ENCODE peak calls at places on chromosomes 11 and 22, in eight cellular contexts. One of them, this sample, is unnamed.

GRCh38 chr11:119993732-119994131 is 144.2 kb downstream of the TRIM29 start:
- DNase-seq in NCI-H82: peak; percentile 50
- DNase-seq in cardiac muscle cell: no peak
- DNase-seq in progenitor cell of endocrine pancreas: no peak
- DNase-seq in aorta: no peak
- DNase-seq in lung microvascular endothelial cell: no peak
- DNase-seq in T1000: no peak
- DNase-seq in adrenal gland: no peak
- DNase-seq in this sample: no peak

GRCh38 chr22:26817926-26818325 is 160.5 kb downstream of the MIAT start:
- DNase-seq in NCI-H82: no peak
- DNase-seq in cardiac muscle cell: no peak
- DNase-seq in progenitor cell of endocrine pancreas: no peak
- DNase-seq in aorta: no peak
- DNase-seq in lung microvascular endothelial cell: no peak
- DNase-seq in T1000: no peak
- DNase-seq in adrenal gland: no peak
- DNase-seq in this sample: no peak

GRCh38 chr11:9461068-9461759 is 402 bp downstream of the ZNF143 start:
- DNase-seq in NCI-H82: peak; percentile 92
- DNase-seq in cardiac muscle cell: peak; percentile 96
- DNase-seq in progenitor cell of endocrine pancreas: peak; percentile 68
- DNase-seq in aorta: peak; percentile 96
- DNase-seq in lung microvascular endothelial cell: peak; percentile 86
- DNase-seq in T1000: peak; percentile 80
- DNase-seq in adrenal gland: peak; percentile 88
- DNase-seq in this sample: peak; percentile 91

GRCh38 chr11:131544591-131544990 is 174.2 kb downstream of the NTM start:
- DNase-seq in NCI-H82: peak; percentile 21
- DNase-seq in cardiac muscle cell: no peak
- DNase-seq in progenitor cell of endocrine pancreas: no peak
- DNase-seq in aorta: no peak
- DNase-seq in lung microvascular endothelial cell: no peak
- DNase-seq in T1000: no peak
- DNase-seq in adrenal gland: no peak
- DNase-seq in this sample: no peak

GRCh38 chr11:57511741-57512430 is 3.6 kb downstream of the SLC43A1 start:
- DNase-seq in NCI-H82: no peak
- DNase-seq in cardiac muscle cell: no peak
- DNase-seq in progenitor cell of endocrine pancreas: no peak
- DNase-seq in aorta: no peak
- DNase-seq in lung microvascular endothelial cell: no peak
- DNase-seq in T1000: no peak
- DNase-seq in adrenal gland: no peak
- DNase-seq in this sample: no peak

GRCh38 chr11:73647459-73648100 is 1.2 kb downstream of the PLEKHB1 start:
- DNase-seq in NCI-H82: peak; percentile 96
- DNase-seq in cardiac muscle cell: peak; percentile 91
- DNase-seq in progenitor cell of endocrine pancreas: peak; percentile 77
- DNase-seq in aorta: peak; percentile 96
- DNase-seq in lung microvascular endothelial cell: peak; percentile 86
- DNase-seq in T1000: peak; percentile 78
- DNase-seq in adrenal gland: peak; percentile 87
- DNase-seq in this sample: peak; percentile 87

GRCh38 chr11:118872403-118872821 is 11.3 kb upstream of the CXCR5 start:
- DNase-seq in NCI-H82: no peak
- DNase-seq in cardiac muscle cell: no peak
- DNase-seq in progenitor cell of endocrine pancreas: no peak
- DNase-seq in aorta: no peak
- DNase-seq in lung microvascular endothelial cell: no peak
- DNase-seq in T1000: no peak
- DNase-seq in adrenal gland: no peak
- DNase-seq in this sample: no peak

GRCh38 chr22:26707090-26707489 is 49.7 kb downstream of the MIAT start:
- DNase-seq in NCI-H82: no peak
- DNase-seq in cardiac muscle cell: no peak
- DNase-seq in progenitor cell of endocrine pancreas: no peak
- DNase-seq in aorta: no peak
- DNase-seq in lung microvascular endothelial cell: no peak
- DNase-seq in T1000: no peak
- DNase-seq in adrenal gland: no peak
- DNase-seq in this sample: no peak

GRCh38 chr11:10657308-10658271 is 36.0 kb downstream of the IRAG1 start:
- DNase-seq in NCI-H82: no peak
- DNase-seq in cardiac muscle cell: peak; percentile 82
- DNase-seq in progenitor cell of endocrine pancreas: no peak
- DNase-seq in aorta: no peak
- DNase-seq in lung microvascular endothelial cell: peak; percentile 35
- DNase-seq in T1000: no peak
- DNase-seq in adrenal gland: peak; percentile 74
- DNase-seq in this sample: peak; percentile 55

GRCh38 chr11:60193687-60194433 is 11.0 kb upstream of the MS4A6A start:
- DNase-seq in NCI-H82: peak; percentile 57
- DNase-seq in cardiac muscle cell: peak; percentile 78
- DNase-seq in progenitor cell of endocrine pancreas: peak; percentile 32
- DNase-seq in aorta: no peak
- DNase-seq in lung microvascular endothelial cell: peak; percentile 80
- DNase-seq in T1000: no peak
- DNase-seq in adrenal gland: peak; percentile 71
- DNase-seq in this sample: peak; percentile 94

GRCh38 chr11:94746721-94747120 is 21.4 kb upstream of the AMOTL1 start:
- DNase-seq in NCI-H82: no peak
- DNase-seq in cardiac muscle cell: no peak
- DNase-seq in progenitor cell of endocrine pancreas: no peak
- DNase-seq in aorta: no peak
- DNase-seq in lung microvascular endothelial cell: no peak
- DNase-seq in T1000: no peak
- DNase-seq in adrenal gland: no peak
- DNase-seq in this sample: no peak

GRCh38 chr11:94790771-94791180 is 22.6 kb downstream of the AMOTL1 start:
- DNase-seq in NCI-H82: no peak
- DNase-seq in cardiac muscle cell: no peak
- DNase-seq in progenitor cell of endocrine pancreas: no peak
- DNase-seq in aorta: no peak
- DNase-seq in lung microvascular endothelial cell: peak; percentile 17
- DNase-seq in T1000: no peak
- DNase-seq in adrenal gland: no peak
- DNase-seq in this sample: no peak

GRCh38 chr22:47201186-47201995 is 438.9 kb downstream of the TBC1D22A start:
- DNase-seq in NCI-H82: no peak
- DNase-seq in cardiac muscle cell: no peak
- DNase-seq in progenitor cell of endocrine pancreas: no peak
- DNase-seq in aorta: peak; percentile 49
- DNase-seq in lung microvascular endothelial cell: no peak
- DNase-seq in T1000: no peak
- DNase-seq in adrenal gland: no peak
- DNase-seq in this sample: no peak

GRCh38 chr11:93630037-93630436 is 31.4 kb upstream of the CEP295 start:
- DNase-seq in NCI-H82: no peak
- DNase-seq in cardiac muscle cell: no peak
- DNase-seq in progenitor cell of endocrine pancreas: no peak
- DNase-seq in aorta: no peak
- DNase-seq in lung microvascular endothelial cell: no peak
- DNase-seq in T1000: no peak
- DNase-seq in adrenal gland: no peak
- DNase-seq in this sample: no peak

GRCh38 chr11:16774920-16775603 is 36.6 kb downstream of the C11orf58 start:
- DNase-seq in NCI-H82: no peak
- DNase-seq in cardiac muscle cell: no peak
- DNase-seq in progenitor cell of endocrine pancreas: no peak
- DNase-seq in aorta: no peak
- DNase-seq in lung microvascular endothelial cell: no peak
- DNase-seq in T1000: no peak
- DNase-seq in adrenal gland: no peak
- DNase-seq in this sample: no peak

GRCh38 chr22:20131593-20131855 is at the start of gene ZDHHC8:
- DNase-seq in NCI-H82: no peak
- DNase-seq in cardiac muscle cell: peak; percentile 36
- DNase-seq in progenitor cell of endocrine pancreas: no peak
- DNase-seq in aorta: peak; percentile 85
- DNase-seq in lung microvascular endothelial cell: peak; percentile 51
- DNase-seq in T1000: no peak
- DNase-seq in adrenal gland: no peak
- DNase-seq in this sample: peak; percentile 49

GRCh38 chr11:71222318-71223080 is 29.9 kb downstream of the SHANK2 start:
- DNase-seq in NCI-H82: no peak
- DNase-seq in cardiac muscle cell: peak; percentile 17
- DNase-seq in progenitor cell of endocrine pancreas: no peak
- DNase-seq in aorta: peak; percentile 61
- DNase-seq in lung microvascular endothelial cell: no peak
- DNase-seq in T1000: no peak
- DNase-seq in adrenal gland: no peak
- DNase-seq in this sample: no peak

GRCh38 chr11:12008790-12009616 is 577 bp upstream of the DKK3 start:
- DNase-seq in NCI-H82: peak; percentile 33
- DNase-seq in cardiac muscle cell: peak; percentile 71
- DNase-seq in progenitor cell of endocrine pancreas: peak; percentile 52
- DNase-seq in aorta: peak; percentile 85
- DNase-seq in lung microvascular endothelial cell: peak; percentile 85
- DNase-seq in T1000: peak; percentile 52
- DNase-seq in adrenal gland: no peak
- DNase-seq in this sample: peak; percentile 66

GRCh38 chr11:101003468-101003867 is 126.1 kb downstream of the PGR start:
- DNase-seq in NCI-H82: peak; percentile 58
- DNase-seq in cardiac muscle cell: no peak
- DNase-seq in progenitor cell of endocrine pancreas: no peak
- DNase-seq in aorta: no peak
- DNase-seq in lung microvascular endothelial cell: peak; percentile 10
- DNase-seq in T1000: no peak
- DNase-seq in adrenal gland: no peak
- DNase-seq in this sample: peak; percentile 7

GRCh38 chr11:111811445-111811844 is 45.3 kb upstream of the PPP2R1B start:
- DNase-seq in NCI-H82: no peak
- DNase-seq in cardiac muscle cell: no peak
- DNase-seq in progenitor cell of endocrine pancreas: no peak
- DNase-seq in aorta: no peak
- DNase-seq in lung microvascular endothelial cell: no peak
- DNase-seq in T1000: no peak
- DNase-seq in adrenal gland: no peak
- DNase-seq in this sample: no peak

GRCh38 chr11:23856654-23857053 is 640.2 kb upstream of the LUZP2 start:
- DNase-seq in NCI-H82: no peak
- DNase-seq in cardiac muscle cell: peak; percentile 89
- DNase-seq in progenitor cell of endocrine pancreas: no peak
- DNase-seq in aorta: no peak
- DNase-seq in lung microvascular endothelial cell: no peak
- DNase-seq in T1000: no peak
- DNase-seq in adrenal gland: no peak
- DNase-seq in this sample: no peak

GRCh38 chr11:2299773-2300172 is 1.9 kb downstream of the C11orf21 start:
- DNase-seq in NCI-H82: no peak
- DNase-seq in cardiac muscle cell: no peak
- DNase-seq in progenitor cell of endocrine pancreas: no peak
- DNase-seq in aorta: peak; percentile 55
- DNase-seq in lung microvascular endothelial cell: no peak
- DNase-seq in T1000: no peak
- DNase-seq in adrenal gland: no peak
- DNase-seq in this sample: no peak

GRCh38 chr11:44138286-44138685 is 42.8 kb downstream of the EXT2 start:
- DNase-seq in NCI-H82: no peak
- DNase-seq in cardiac muscle cell: no peak
- DNase-seq in progenitor cell of endocrine pancreas: no peak
- DNase-seq in aorta: no peak
- DNase-seq in lung microvascular endothelial cell: peak; percentile 61
- DNase-seq in T1000: no peak
- DNase-seq in adrenal gland: no peak
- DNase-seq in this sample: peak; percentile 45

GRCh38 chr11:129317564-129317963 is 58.1 kb upstream of the BARX2 start:
- DNase-seq in NCI-H82: no peak
- DNase-seq in cardiac muscle cell: no peak
- DNase-seq in progenitor cell of endocrine pancreas: no peak
- DNase-seq in aorta: no peak
- DNase-seq in lung microvascular endothelial cell: no peak
- DNase-seq in T1000: no peak
- DNase-seq in adrenal gland: no peak
- DNase-seq in this sample: no peak

GRCh38 chr11:102118937-102119336 is 8.7 kb downstream of the YAP1 start:
- DNase-seq in NCI-H82: no peak
- DNase-seq in cardiac muscle cell: no peak
- DNase-seq in progenitor cell of endocrine pancreas: no peak
- DNase-seq in aorta: no peak
- DNase-seq in lung microvascular endothelial cell: no peak
- DNase-seq in T1000: no peak
- DNase-seq in adrenal gland: no peak
- DNase-seq in this sample: no peak

This sample was measured in dermis blood vessel endothelial cell.